ENCODE peak calls at places on chromosomes 3 and 15, in four cellular contexts. One of them, this sample, is unnamed.
A peak's percentile ranks its signal among the peaks of the same experiment; 100 is the strongest.

GRCh38 chr3:162142511-162142910 is 645.9 kb downstream of the OTOL1 start:
- DNase-seq in cardiac muscle cell: no peak
- DNase-seq in suprapubic skin: no peak
- DNase-seq in OCI-LY7: no peak
- DNase-seq in this sample: peak; percentile 0

GRCh38 chr15:25248583-25249235 is 190.1 kb downstream of the UBE3A start:
- DNase-seq in cardiac muscle cell: no peak
- DNase-seq in OCI-LY7: no peak
- DNase-seq in suprapubic skin: peak; percentile 48
- DNase-seq in this sample: no peak

GRCh38 chr3:23406576-23406975 is 203.4 kb downstream of the UBE2E2 start:
- DNase-seq in suprapubic skin: no peak
- DNase-seq in OCI-LY7: no peak
- DNase-seq in cardiac muscle cell: no peak
- DNase-seq in this sample: no peak

GRCh38 chr15:77569647-77570186 is 63.0 kb downstream of the LINGO1 start:
- DNase-seq in cardiac muscle cell: peak; percentile 36
- DNase-seq in OCI-LY7: no peak
- DNase-seq in suprapubic skin: no peak
- DNase-seq in this sample: no peak

GRCh38 chr15:71973366-71973765 is 144.6 kb downstream of the MYO9A start:
- DNase-seq in OCI-LY7: no peak
- DNase-seq in cardiac muscle cell: no peak
- DNase-seq in suprapubic skin: no peak
- DNase-seq in this sample: no peak

GRCh38 chr15:89338036-89338435 is 3.4 kb upstream of the POLG start:
- DNase-seq in OCI-LY7: no peak
- DNase-seq in cardiac muscle cell: no peak
- DNase-seq in suprapubic skin: peak; percentile 15
- DNase-seq in this sample: no peak

GRCh38 chr3:142106536-142106935 is 42.8 kb downstream of the TFDP2 start:
- DNase-seq in suprapubic skin: no peak
- DNase-seq in OCI-LY7: peak; percentile 41
- DNase-seq in cardiac muscle cell: no peak
- DNase-seq in this sample: no peak

GRCh38 chr3:72258366-72258765 is 473.4 kb upstream of the PROK2 start:
- DNase-seq in suprapubic skin: no peak
- DNase-seq in cardiac muscle cell: no peak
- DNase-seq in OCI-LY7: no peak
- DNase-seq in this sample: no peak

GRCh38 chr3:69353492-69353891 is 32.4 kb downstream of the FRMD4B start:
- DNase-seq in cardiac muscle cell: no peak
- DNase-seq in suprapubic skin: no peak
- DNase-seq in OCI-LY7: no peak
- DNase-seq in this sample: no peak

GRCh38 chr3:50600141-50600753 is 11.3 kb downstream of the CISH start:
- DNase-seq in suprapubic skin: no peak
- DNase-seq in OCI-LY7: no peak
- DNase-seq in cardiac muscle cell: no peak
- DNase-seq in this sample: no peak

GRCh38 chr3:50600841-50601591 is 10.6 kb downstream of the CISH start:
- DNase-seq in suprapubic skin: peak; percentile 97
- DNase-seq in cardiac muscle cell: peak; percentile 91
- DNase-seq in OCI-LY7: no peak
- DNase-seq in this sample: peak; percentile 87

GRCh38 chr3:50599115-50599715 is 12.4 kb downstream of the CISH start:
- DNase-seq in cardiac muscle cell: no peak
- DNase-seq in OCI-LY7: no peak
- DNase-seq in suprapubic skin: no peak
- DNase-seq in this sample: no peak

GRCh38 chr3:50602675-50603191 is 8.8 kb downstream of the CISH start:
- DNase-seq in OCI-LY7: no peak
- DNase-seq in cardiac muscle cell: no peak
- DNase-seq in suprapubic skin: no peak
- DNase-seq in this sample: no peak

DNA sequence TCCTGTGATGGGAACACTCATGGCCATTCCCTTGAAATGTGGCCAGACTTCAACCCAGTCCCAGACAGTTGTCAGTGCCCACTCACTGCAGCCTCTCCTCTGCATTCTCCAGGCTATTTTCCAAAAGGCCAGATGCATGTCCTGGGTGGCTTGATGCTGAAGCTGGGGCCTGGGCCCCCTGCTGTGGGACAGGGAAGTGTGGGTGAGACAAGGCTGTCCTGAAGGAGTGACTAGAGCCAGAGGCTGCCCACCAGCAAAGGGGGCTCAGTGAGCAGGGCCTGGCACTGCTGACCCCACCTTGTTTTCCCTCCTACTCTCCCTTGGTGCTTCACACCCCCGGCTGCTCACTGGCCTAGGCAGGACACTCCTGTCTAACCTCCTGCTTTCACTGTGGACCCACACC is 11.9 kb downstream of the CISH start:
- DNase-seq in suprapubic skin: no peak
- DNase-seq in OCI-LY7: no peak
- DNase-seq in cardiac muscle cell: no peak
- DNase-seq in this sample: no peak
- H3K27ac ChIP-seq in suprapubic skin: peak overlapping the region; percentile 97
- H3K27ac ChIP-seq in OCI-LY7: no peak overlapping the region
- H3K27ac ChIP-seq in cardiac muscle cell: peak overlapping the region; percentile 98
- H3K27ac ChIP-seq in this sample: peak overlapping the region; percentile 99

GRCh38 chr15:51782357-51782896 is 31.0 kb downstream of the TMOD2 start:
- DNase-seq in cardiac muscle cell: no peak
- DNase-seq in OCI-LY7: peak; percentile 25
- DNase-seq in suprapubic skin: no peak
- DNase-seq in this sample: peak; percentile 52
- TF ChIP-seq CTCF in cardiac muscle cell: peak; percentile 28
- TF ChIP-seq CTCF in OCI-LY7: peak; percentile 75
- TF ChIP-seq CTCF in suprapubic skin: no peak
- TF ChIP-seq CTCF in this sample: peak; percentile 25

DNA sequence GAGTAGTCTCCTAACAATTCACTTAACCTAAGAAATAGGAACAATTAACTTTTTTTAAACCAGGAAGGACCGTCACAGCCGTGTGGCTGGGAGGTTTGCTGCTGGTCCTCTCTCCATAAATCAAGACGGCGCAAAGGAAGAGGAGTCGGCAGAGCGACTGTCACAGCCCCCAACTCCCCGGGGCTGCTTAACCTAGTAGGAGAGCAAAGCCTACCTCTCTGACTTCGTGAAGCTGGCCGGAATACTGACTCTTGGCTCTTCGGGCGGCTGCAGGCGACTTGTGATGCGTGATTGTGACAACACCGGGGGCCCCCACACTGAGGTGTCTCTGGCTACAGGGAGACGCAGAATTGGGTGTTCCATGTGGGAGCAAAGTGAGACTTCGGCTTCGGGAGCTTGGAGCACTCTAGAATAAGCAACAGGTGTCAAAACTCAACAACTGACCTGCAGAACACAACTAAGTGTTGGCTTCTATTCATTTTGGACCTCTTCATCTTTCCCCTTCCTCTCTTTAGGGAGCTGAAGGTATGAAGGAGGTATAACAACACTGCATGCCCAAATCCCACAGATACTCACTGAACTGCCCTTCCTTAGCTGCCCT is 151.1 kb downstream of the OSBPL10 start:
- DNase-seq in suprapubic skin: no peak
- DNase-seq in cardiac muscle cell: no peak
- DNase-seq in OCI-LY7: no peak
- DNase-seq in this sample: no peak
- H3K27ac ChIP-seq in suprapubic skin: no peak overlapping the region
- H3K27ac ChIP-seq in cardiac muscle cell: no peak overlapping the region
- H3K27ac ChIP-seq in OCI-LY7: no peak overlapping the region
- H3K27ac ChIP-seq in this sample: no peak overlapping the region

DNA sequence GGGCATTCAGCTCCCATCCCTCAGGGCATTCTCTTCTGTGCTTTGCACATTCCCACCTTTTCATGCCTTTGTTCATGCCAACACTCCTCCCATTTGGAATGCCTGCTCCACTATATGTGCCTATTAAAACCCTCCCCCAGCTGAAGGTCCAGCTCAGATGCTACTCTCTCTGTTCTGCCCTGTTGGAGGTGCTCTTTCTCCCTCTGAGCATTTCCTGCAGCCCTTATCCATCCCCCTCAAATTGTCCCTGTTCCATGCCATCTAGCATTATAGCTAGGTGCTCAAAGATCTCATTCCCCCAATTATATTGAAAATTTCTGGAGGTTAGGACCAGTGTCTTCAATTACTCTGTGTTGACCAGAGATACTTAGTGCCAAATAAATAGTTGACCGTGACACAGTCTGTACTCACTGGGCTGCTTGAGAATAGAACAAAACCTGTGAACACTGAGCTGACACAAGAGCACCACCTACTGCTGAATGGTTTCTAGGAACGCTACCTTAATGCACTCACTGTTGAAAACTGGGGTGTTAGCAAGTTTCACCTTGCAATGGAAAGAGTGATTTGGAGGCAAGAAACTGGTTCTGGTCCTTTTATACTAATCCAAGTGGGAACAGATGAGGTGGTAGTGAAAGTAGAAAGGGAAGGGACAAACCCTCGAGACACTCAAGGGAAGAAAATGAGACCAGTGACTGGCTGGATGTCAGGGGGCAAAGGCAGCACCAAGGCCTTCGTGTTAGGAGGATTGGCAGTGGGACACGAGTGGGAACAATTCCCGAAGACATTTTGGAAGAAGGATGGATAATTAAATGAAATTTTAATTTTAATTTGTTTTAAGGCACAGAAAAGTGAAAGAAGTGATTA is 289.8 kb upstream of the ROPN1 start:
- DNase-seq in cardiac muscle cell: peak; percentile 34
- DNase-seq in OCI-LY7: peak; percentile 18
- DNase-seq in suprapubic skin: no peak
- DNase-seq in this sample: peak; percentile 30
- TF ChIP-seq CTCF in cardiac muscle cell: peak; percentile 69
- TF ChIP-seq CTCF in OCI-LY7: peak; percentile 66
- TF ChIP-seq CTCF in suprapubic skin: no peak
- TF ChIP-seq CTCF in this sample: no peak

GRCh38 chr3:73556520-73557371 is 68.0 kb downstream of the PDZRN3 start:
- DNase-seq in suprapubic skin: no peak
- DNase-seq in OCI-LY7: no peak
- DNase-seq in cardiac muscle cell: peak; percentile 35
- DNase-seq in this sample: no peak

GRCh38 chr3:73558399-73559075 is 66.2 kb downstream of the PDZRN3 start:
- DNase-seq in suprapubic skin: no peak
- DNase-seq in OCI-LY7: no peak
- DNase-seq in cardiac muscle cell: no peak
- DNase-seq in this sample: no peak

GRCh38 chr3:73561494-73561893 is 63.2 kb downstream of the PDZRN3 start:
- DNase-seq in OCI-LY7: no peak
- DNase-seq in suprapubic skin: no peak
- DNase-seq in cardiac muscle cell: no peak
- DNase-seq in this sample: no peak

GRCh38 chr3:73563896-73564582 is 60.7 kb downstream of the PDZRN3 start:
- DNase-seq in OCI-LY7: no peak
- DNase-seq in cardiac muscle cell: no peak
- DNase-seq in suprapubic skin: no peak
- DNase-seq in this sample: no peak

GRCh38 chr3:73559730-73560129 is 65.0 kb downstream of the PDZRN3 start:
- DNase-seq in cardiac muscle cell: no peak
- DNase-seq in OCI-LY7: no peak
- DNase-seq in suprapubic skin: no peak
- DNase-seq in this sample: no peak
- H3K27ac ChIP-seq in cardiac muscle cell: no peak overlapping the region
- H3K27ac ChIP-seq in OCI-LY7: no peak overlapping the region
- H3K27ac ChIP-seq in suprapubic skin: no peak overlapping the region
- H3K27ac ChIP-seq in this sample: no peak overlapping the region

GRCh38 chr3:105495021-105495420 is 128.3 kb downstream of the ALCAM start:
- DNase-seq in OCI-LY7: no peak
- DNase-seq in suprapubic skin: no peak
- DNase-seq in cardiac muscle cell: peak; percentile 56
- DNase-seq in this sample: no peak
- TF ChIP-seq CTCF in OCI-LY7: no peak
- TF ChIP-seq CTCF in suprapubic skin: no peak
- TF ChIP-seq CTCF in cardiac muscle cell: no peak
- TF ChIP-seq CTCF in this sample: no peak

GRCh38 chr3:12158387-12159226 is at the start of gene TIMP4:
- DNase-seq in suprapubic skin: peak; percentile 76
- DNase-seq in OCI-LY7: no peak
- DNase-seq in cardiac muscle cell: no peak
- DNase-seq in this sample: peak; percentile 34
- H3K27ac ChIP-seq in suprapubic skin: peak within 1 kb of the TSS; percentile 3
- H3K27ac ChIP-seq in OCI-LY7: no peak within 1 kb of the TSS
- H3K27ac ChIP-seq in cardiac muscle cell: no peak within 1 kb of the TSS
- H3K27ac ChIP-seq in this sample: peak within 1 kb of the TSS; percentile 87

GRCh38 chr15:83106994-83107840 is at the start of gene TM6SF1:
- DNase-seq in OCI-LY7: peak; percentile 69
- DNase-seq in cardiac muscle cell: peak; percentile 61
- DNase-seq in suprapubic skin: no peak
- DNase-seq in this sample: no peak
- TF ChIP-seq CTCF in OCI-LY7: peak; percentile 34
- TF ChIP-seq CTCF in cardiac muscle cell: no peak
- TF ChIP-seq CTCF in suprapubic skin: no peak
- TF ChIP-seq CTCF in this sample: no peak

This sample was measured in RWPE1.